ENCODE peak calls at places on chromosomes 1 and 21, in four cellular contexts. D is CD8-positive, alpha-beta T cell; P is Kasumi-1; G is activated CD4-positive, alpha-beta T cell treated with anti-CD3 and anti-CD28 coated beads for 36 hours. V is an unnamed sample.

GRCh38 chr1:27891196-27891889 is 19.0 kb downstream of the THEMIS2 start:
- DNase-seq in D (peak), P (peak), G (peak), V (peak)

GRCh38 chr1:232620356-232620841 is 9.5 kb downstream of the SIPA1L2 start:
- DNase-seq in D (no peak), P (peak), G (no peak), V (no peak)

GRCh38 chr21:27339902-27340301 is 373.0 kb upstream of the ADAMTS5 start:
- DNase-seq in D (no peak), P (no peak), G (no peak), V (no peak)

GRCh38 chr1:39258925-39259244 is 54.4 kb downstream of the MACF1 start:
- DNase-seq in D (no peak), P (no peak), G (no peak), V (no peak)

GRCh38 chr1:41890841-41891311 is 27.8 kb downstream of the HIVEP3 start:
- DNase-seq in D (no peak), P (no peak), G (no peak), V (no peak)

GRCh38 chr1:167621780-167622179 is 8.3 kb upstream of the RCSD1 start:
- DNase-seq in D (no peak), P (no peak), G (no peak), V (no peak)

GRCh38 chr1:44531785-44532566 is 126.9 kb downstream of the RNF220 start:
- DNase-seq in D (no peak), P (no peak), G (peak), V (peak)

GRCh38 chr21:20971296-20971921 is 26.8 kb upstream of the NCAM2 start:
- DNase-seq in D (no peak), P (peak), G (peak), V (peak)

GRCh38 chr1:72431810-72432209 is 149.5 kb upstream of the NEGR1 start:
- DNase-seq in D (no peak), P (no peak), G (no peak), V (no peak)

V was measured in activated CD4-positive, alpha-beta memory T cell treated with anti-CD3 and anti-CD28 coated beads for 36 hours.